ENCODE peak calls at places on chromosome 16, in nine cellular contexts. G is right atrium auricular region; S is pancreas; Z is GM23338; W is mesendoderm; P is stomach; B is body of pancreas; V is A673; C is CD8-positive, alpha-beta memory T cell. K is an unnamed sample.

GRCh38 chr16:84922351-84923135 is 88.8 kb downstream of the ZDHHC7 start:
- DNase-seq in G (peak; percentile 89), S (no peak), Z (no peak), W (no peak), P (peak; percentile 45), B (peak; percentile 47), V (no peak), C (no peak), K (peak; percentile 96)

GRCh38 chr16:10964891-10965326 is 20.5 kb downstream of the CLEC16A start:
- DNase-seq in G (no peak), S (no peak), Z (no peak), W (no peak), P (no peak), B (no peak), V (no peak), C (peak; percentile 51), K (no peak)

GRCh38 chr16:87541004-87541881 is 48.4 kb upstream of the ZCCHC14 start:
- DNase-seq in G (peak; percentile 86), S (no peak), Z (no peak), W (no peak), P (no peak), B (no peak), V (peak; percentile 54), C (no peak), K (peak; percentile 85)

GRCh38 chr16:84340305-84341040 is 27.9 kb upstream of the ATP2C2 start:
- DNase-seq in G (no peak), S (no peak), Z (no peak), W (peak; percentile 17), P (no peak), B (no peak), V (no peak), C (no peak), K (no peak)

GRCh38 chr16:31695667-31696066 is 168.0 kb downstream of the AHSP start:
- DNase-seq in G (no peak), S (no peak), Z (no peak), W (no peak), P (no peak), B (no peak), V (peak; percentile 10), C (peak; percentile 75), K (no peak)

GRCh38 chr16:52584354-52584840 is 37.5 kb upstream of the TOX3 start:
- DNase-seq in G (no peak), S (no peak), Z (no peak), W (no peak), P (no peak), B (no peak), V (no peak), C (no peak), K (no peak)

GRCh38 chr16:67594956-67595355 is 32.6 kb downstream of the CTCF start:
- DNase-seq in G (no peak), S (no peak), Z (peak; percentile 56), W (peak; percentile 22), P (no peak), B (peak; percentile 13), V (no peak), C (no peak), K (no peak)

GRCh38 chr16:9081183-9081582 is 10.3 kb upstream of the HAPSTR1 start:
- DNase-seq in G (no peak), S (no peak), Z (no peak), W (no peak), P (no peak), B (no peak), V (no peak), C (no peak), K (no peak)

GRCh38 chr16:80366023-80366422 is 174.8 kb upstream of the DYNLRB2 start:
- DNase-seq in G (no peak), S (no peak), Z (no peak), W (no peak), P (no peak), B (no peak), V (no peak), C (no peak), K (no peak)

DNA sequence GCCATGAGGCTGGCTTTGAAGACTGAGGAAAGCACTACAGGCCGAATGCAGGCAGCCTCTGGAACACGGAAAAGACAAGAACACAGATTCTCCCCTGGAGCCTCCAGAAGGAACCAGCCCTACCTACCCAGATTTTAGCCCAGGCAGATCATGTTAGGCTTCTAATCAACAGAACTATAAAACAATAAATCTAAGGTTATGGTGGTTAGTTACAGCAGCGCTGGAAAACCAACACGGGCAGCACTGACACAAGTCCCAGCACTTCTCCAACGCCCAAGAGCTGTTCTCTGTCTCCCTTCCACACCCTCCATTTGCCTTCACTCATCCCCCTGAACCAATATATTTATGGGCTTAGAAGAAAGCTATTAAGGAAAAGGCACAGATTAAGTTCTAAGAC is 7.5 kb downstream of the ANKRD11 start:
- DNase-seq in G (no peak), S (no peak), Z (no peak), W (no peak), P (no peak), B (no peak), V (no peak), C (no peak), K (no peak)
- H3K4me3 ChIP-seq in G (no peak overlapping the region), S (no peak overlapping the region), Z (no peak overlapping the region), W (no peak overlapping the region), P (no peak overlapping the region), B (no peak overlapping the region), V (no peak overlapping the region), C (no peak overlapping the region), K (no peak overlapping the region)

DNA sequence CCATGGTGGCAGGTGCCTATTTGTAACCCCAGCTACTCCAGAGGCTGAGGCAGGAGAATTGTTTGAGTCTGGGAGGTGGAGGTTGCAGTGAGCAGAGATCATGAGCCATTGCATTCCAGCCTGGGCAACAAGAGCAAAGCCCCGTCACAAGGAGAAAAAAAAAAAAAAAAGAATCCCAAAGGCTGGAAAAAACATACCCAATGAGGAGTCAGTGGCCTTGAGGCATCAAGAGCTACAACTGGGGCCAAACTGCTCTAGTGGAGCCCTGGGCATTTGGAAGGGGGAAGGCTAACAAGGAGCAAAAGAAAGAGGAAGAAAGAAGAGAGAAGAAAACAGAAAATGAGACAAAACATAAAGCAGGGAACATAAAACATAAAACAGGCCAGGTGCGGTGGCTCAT is 6.9 kb downstream of the CHST6 start:
- DNase-seq in G (no peak), S (no peak), Z (no peak), W (no peak), P (no peak), B (no peak), V (no peak), C (no peak), K (no peak)
- H3K4me1 ChIP-seq in G (no peaks in the 10 kb centered on the region), S (no peaks in the 10 kb centered on the region), Z (no peaks in the 10 kb centered on the region), W (no peaks in the 10 kb centered on the region), P (no peaks in the 10 kb centered on the region), B (no peaks in the 10 kb centered on the region), V (peaks cover 10% of the 10 kb centered on the region), C (no peaks in the 10 kb centered on the region), K (peaks cover 20% of the 10 kb centered on the region)

DNA sequence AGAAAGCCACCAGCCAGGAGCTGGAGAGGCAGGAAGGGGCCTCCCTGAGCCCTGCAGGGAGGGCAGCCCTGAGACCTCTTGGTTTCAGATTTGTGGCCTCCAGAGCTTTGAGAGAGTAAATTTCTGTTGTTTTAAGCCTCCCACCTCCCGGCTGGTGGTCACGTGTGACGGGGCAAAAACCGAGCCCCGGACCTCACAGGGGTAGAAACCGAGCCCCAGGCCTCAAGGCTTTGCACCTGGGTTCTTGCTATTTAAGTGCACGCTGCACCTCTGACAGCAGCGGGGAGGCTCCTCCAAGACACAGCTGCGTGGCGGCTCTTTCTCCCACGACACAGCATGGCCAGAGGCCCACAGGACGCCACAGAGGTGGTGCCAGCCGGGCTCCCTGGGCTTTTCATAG is 17.4 kb upstream of the ZC3H18 start:
- DNase-seq in G (no peak), S (peak; percentile 74), Z (no peak), W (no peak), P (no peak), B (peak; percentile 80), V (no peak), C (no peak), K (no peak)
- H3K27me3 ChIP-seq in G (no peaks in the 10 kb centered on the region), S (no peaks in the 10 kb centered on the region), Z (no peaks in the 10 kb centered on the region), W (peaks cover 9% of the 10 kb centered on the region), P (no peaks in the 10 kb centered on the region), B (no peaks in the 10 kb centered on the region), V (peaks cover 53% of the 10 kb centered on the region), C (no peaks in the 10 kb centered on the region), K (no peaks in the 10 kb centered on the region)

GRCh38 chr16:57603110-57604024 is 25.1 kb upstream of the ADGRG1 start:
- DNase-seq in G (no peak), S (no peak), Z (no peak), W (no peak), P (no peak), B (no peak), V (no peak), C (no peak), K (no peak)

GRCh38 chr16:57600048-57600835 is 28.2 kb upstream of the ADGRG1 start:
- DNase-seq in G (no peak), S (peak; percentile 86), Z (peak; percentile 88), W (peak; percentile 80), P (peak; percentile 79), B (peak; percentile 88), V (peak; percentile 26), C (no peak), K (peak; percentile 37)

GRCh38 chr16:57600952-57601580 is 27.4 kb upstream of the ADGRG1 start:
- DNase-seq in G (no peak), S (no peak), Z (no peak), W (no peak), P (no peak), B (no peak), V (no peak), C (no peak), K (no peak)

GRCh38 chr16:57604177-57604576 is 24.3 kb upstream of the ADGRG1 start:
- DNase-seq in G (no peak), S (no peak), Z (no peak), W (no peak), P (no peak), B (no peak), V (no peak), C (no peak), K (no peak)

GRCh38 chr16:57601801-57602478 is 26.5 kb upstream of the ADGRG1 start:
- DNase-seq in G (no peak), S (no peak), Z (no peak), W (no peak), P (no peak), B (peak; percentile 47), V (no peak), C (peak; percentile 80), K (peak; percentile 46)
- H3K4me3 ChIP-seq in G (no peak overlapping the region), S (no peak overlapping the region), Z (no peak overlapping the region), W (no peak overlapping the region), P (no peak overlapping the region), B (no peak overlapping the region), V (no peak overlapping the region), C (no peak overlapping the region), K (no peak overlapping the region)

GRCh38 chr16:57038151-57038550 is 48.8 kb downstream of the NLRC5 start:
- DNase-seq in G (no peak), S (no peak), Z (no peak), W (no peak), P (no peak), B (no peak), V (no peak), C (no peak), K (no peak)
- H3K4me1 ChIP-seq in G (no peaks in the 10 kb centered on the region), S (no peaks in the 10 kb centered on the region), Z (no peaks in the 10 kb centered on the region), W (no peaks in the 10 kb centered on the region), P (peaks cover 41% of the 10 kb centered on the region), B (no peaks in the 10 kb centered on the region), V (no peaks in the 10 kb centered on the region), C (peaks cover 100% of the 10 kb centered on the region), K (peaks cover 17% of the 10 kb centered on the region)

DNA sequence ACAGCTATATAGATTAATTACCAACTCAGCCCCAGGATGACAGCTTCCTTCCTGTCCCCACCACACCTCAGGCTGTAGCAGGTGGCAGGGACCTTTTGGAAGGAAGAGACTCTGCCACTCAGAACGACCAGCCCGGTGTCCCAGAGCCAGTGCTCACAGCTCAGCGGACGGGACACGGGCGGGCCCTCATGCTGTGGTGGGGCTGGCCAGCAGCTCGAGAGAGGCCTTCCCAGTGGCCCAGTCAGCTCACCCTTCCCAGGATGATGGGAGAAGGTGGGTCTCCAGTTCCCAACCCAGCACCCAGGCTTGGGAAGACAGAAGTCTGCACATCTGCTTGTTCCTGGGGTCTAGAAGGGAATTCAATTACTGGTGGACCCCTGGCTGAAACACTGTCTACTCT is 10.5 kb downstream of the NUDT16L1 start:
- DNase-seq in G (no peak), S (no peak), Z (no peak), W (no peak), P (no peak), B (no peak), V (no peak), C (no peak), K (no peak)
- H3K27me3 ChIP-seq in G (no peaks in the 10 kb centered on the region), S (no peaks in the 10 kb centered on the region), Z (no peaks in the 10 kb centered on the region), W (no peaks in the 10 kb centered on the region), P (no peaks in the 10 kb centered on the region), B (no peaks in the 10 kb centered on the region), V (no peaks in the 10 kb centered on the region), C (no peaks in the 10 kb centered on the region), K (no peaks in the 10 kb centered on the region)